ENCODE peak calls at places on chromosomes 16 and 17, in six cellular contexts. One of them, this sample, is unnamed.

GRCh38 chr17:37700881-37701280 is 44.0 kb downstream of the HNF1B start:
- DNase-seq in trophoblast cell: no peak
- DNase-seq in H1: no peak
- DNase-seq in IMR-90: peak; percentile 36
- DNase-seq in mesendoderm: no peak
- DNase-seq in H9: no peak
- DNase-seq in this sample: no peak

GRCh38 chr16:59848314-59848713 is 1114.2 kb upstream of the GOT2 start:
- DNase-seq in trophoblast cell: no peak
- DNase-seq in H1: no peak
- DNase-seq in IMR-90: no peak
- DNase-seq in mesendoderm: no peak
- DNase-seq in H9: no peak
- DNase-seq in this sample: no peak

GRCh38 chr16:58020628-58021521 is 4.7 kb upstream of the MMP15 start:
- DNase-seq in trophoblast cell: peak; percentile 65
- DNase-seq in H1: no peak
- DNase-seq in IMR-90: peak; percentile 43
- DNase-seq in mesendoderm: peak; percentile 58
- DNase-seq in H9: no peak
- DNase-seq in this sample: no peak

GRCh38 chr17:27462149-27462548 is 5.9 kb downstream of the KSR1 start:
- DNase-seq in trophoblast cell: no peak
- DNase-seq in H1: no peak
- DNase-seq in IMR-90: no peak
- DNase-seq in mesendoderm: no peak
- DNase-seq in H9: no peak
- DNase-seq in this sample: no peak

GRCh38 chr16:8708546-8708945 is 34.1 kb downstream of the ABAT start:
- DNase-seq in trophoblast cell: no peak
- DNase-seq in H1: no peak
- DNase-seq in IMR-90: no peak
- DNase-seq in mesendoderm: no peak
- DNase-seq in H9: no peak
- DNase-seq in this sample: no peak

GRCh38 chr17:82385559-82386255 is 14.1 kb downstream of the UTS2R start:
- DNase-seq in trophoblast cell: no peak
- DNase-seq in H1: no peak
- DNase-seq in IMR-90: no peak
- DNase-seq in mesendoderm: no peak
- DNase-seq in H9: no peak
- DNase-seq in this sample: no peak

GRCh38 chr16:11560701-11561439 is 25.8 kb downstream of the LITAF start:
- DNase-seq in trophoblast cell: peak; percentile 48
- DNase-seq in H1: no peak
- DNase-seq in IMR-90: no peak
- DNase-seq in mesendoderm: peak; percentile 41
- DNase-seq in H9: no peak
- DNase-seq in this sample: no peak

GRCh38 chr16:15482068-15482747 is 47.8 kb downstream of the BMERB1 start:
- DNase-seq in trophoblast cell: peak; percentile 72
- DNase-seq in H1: peak; percentile 75
- DNase-seq in IMR-90: peak; percentile 99
- DNase-seq in mesendoderm: peak; percentile 97
- DNase-seq in H9: peak; percentile 90
- DNase-seq in this sample: no peak

GRCh38 chr17:4480929-4481898 is 17.5 kb upstream of the SPNS2 start:
- DNase-seq in trophoblast cell: no peak
- DNase-seq in H1: no peak
- DNase-seq in IMR-90: no peak
- DNase-seq in mesendoderm: no peak
- DNase-seq in H9: no peak
- DNase-seq in this sample: no peak

GRCh38 chr16:86885139-86885538 is 306.8 kb downstream of the FOXL1 start:
- DNase-seq in trophoblast cell: no peak
- DNase-seq in H1: no peak
- DNase-seq in IMR-90: no peak
- DNase-seq in mesendoderm: no peak
- DNase-seq in H9: no peak
- DNase-seq in this sample: no peak

GRCh38 chr16:64687796-64688195 is 434.1 kb downstream of the CDH11 start:
- DNase-seq in trophoblast cell: peak; percentile 4
- DNase-seq in H1: no peak
- DNase-seq in IMR-90: no peak
- DNase-seq in mesendoderm: no peak
- DNase-seq in H9: no peak
- DNase-seq in this sample: no peak

GRCh38 chr16:81784042-81784785 is 5.1 kb downstream of the PLCG2 start:
- DNase-seq in trophoblast cell: no peak
- DNase-seq in H1: no peak
- DNase-seq in IMR-90: no peak
- DNase-seq in mesendoderm: peak; percentile 55
- DNase-seq in H9: no peak
- DNase-seq in this sample: no peak

GRCh38 chr16:15440852-15441251 is 6.5 kb downstream of the BMERB1 start:
- DNase-seq in trophoblast cell: no peak
- DNase-seq in H1: no peak
- DNase-seq in IMR-90: peak; percentile 79
- DNase-seq in mesendoderm: no peak
- DNase-seq in H9: no peak
- DNase-seq in this sample: no peak

GRCh38 chr17:66548659-66549311 is 246.4 kb downstream of the PRKCA start:
- DNase-seq in trophoblast cell: no peak
- DNase-seq in H1: no peak
- DNase-seq in IMR-90: no peak
- DNase-seq in mesendoderm: peak; percentile 54
- DNase-seq in H9: no peak
- DNase-seq in this sample: no peak

GRCh38 chr17:64572682-64573154 is 65.9 kb downstream of the CEP95 start:
- DNase-seq in trophoblast cell: peak; percentile 43
- DNase-seq in H1: no peak
- DNase-seq in IMR-90: peak; percentile 61
- DNase-seq in mesendoderm: peak; percentile 56
- DNase-seq in H9: no peak
- DNase-seq in this sample: no peak

DNA sequence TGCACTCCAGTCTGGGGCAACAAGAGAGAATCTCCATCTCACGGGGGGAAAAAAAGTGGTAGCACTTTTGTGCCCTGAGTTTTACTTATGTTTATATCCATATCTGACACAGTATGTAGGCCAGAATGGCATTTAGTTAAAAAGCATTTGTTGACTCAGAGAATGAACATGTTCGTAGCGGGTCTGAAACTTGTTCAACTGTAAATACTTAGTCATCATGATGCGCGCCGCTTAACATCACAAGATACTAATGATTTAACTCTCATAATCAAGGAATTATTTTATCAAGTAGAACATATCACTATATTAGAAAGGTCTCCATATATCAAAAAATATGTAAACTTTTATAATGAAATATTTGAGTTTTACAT is 55.3 kb upstream of the ITGA2B start:
- DNase-seq in trophoblast cell: peak; percentile 48
- DNase-seq in H1: no peak
- DNase-seq in IMR-90: peak; percentile 97
- DNase-seq in mesendoderm: no peak
- DNase-seq in H9: no peak
- DNase-seq in this sample: no peak
- H3K4me2 ChIP-seq in trophoblast cell: no peak overlapping the region
- H3K4me2 ChIP-seq in H1: no peak overlapping the region
- H3K4me2 ChIP-seq in IMR-90: peak overlapping the region; percentile 71
- H3K4me2 ChIP-seq in mesendoderm: no peak overlapping the region
- H3K4me2 ChIP-seq in H9: no peak overlapping the region
- H3K4me2 ChIP-seq in this sample: no peak overlapping the region

GRCh38 chr17:50731575-50732460 is 12.4 kb downstream of the LUC7L3 start:
- DNase-seq in trophoblast cell: no peak
- DNase-seq in H1: no peak
- DNase-seq in IMR-90: no peak
- DNase-seq in mesendoderm: no peak
- DNase-seq in H9: no peak
- DNase-seq in this sample: no peak
- H3K27ac ChIP-seq in trophoblast cell: no peak overlapping the region
- H3K27ac ChIP-seq in H1: no peak overlapping the region
- H3K27ac ChIP-seq in IMR-90: no peak overlapping the region
- H3K27ac ChIP-seq in mesendoderm: no peak overlapping the region
- H3K27ac ChIP-seq in H9: no peak overlapping the region
- H3K27ac ChIP-seq in this sample: no peak overlapping the region

DNA sequence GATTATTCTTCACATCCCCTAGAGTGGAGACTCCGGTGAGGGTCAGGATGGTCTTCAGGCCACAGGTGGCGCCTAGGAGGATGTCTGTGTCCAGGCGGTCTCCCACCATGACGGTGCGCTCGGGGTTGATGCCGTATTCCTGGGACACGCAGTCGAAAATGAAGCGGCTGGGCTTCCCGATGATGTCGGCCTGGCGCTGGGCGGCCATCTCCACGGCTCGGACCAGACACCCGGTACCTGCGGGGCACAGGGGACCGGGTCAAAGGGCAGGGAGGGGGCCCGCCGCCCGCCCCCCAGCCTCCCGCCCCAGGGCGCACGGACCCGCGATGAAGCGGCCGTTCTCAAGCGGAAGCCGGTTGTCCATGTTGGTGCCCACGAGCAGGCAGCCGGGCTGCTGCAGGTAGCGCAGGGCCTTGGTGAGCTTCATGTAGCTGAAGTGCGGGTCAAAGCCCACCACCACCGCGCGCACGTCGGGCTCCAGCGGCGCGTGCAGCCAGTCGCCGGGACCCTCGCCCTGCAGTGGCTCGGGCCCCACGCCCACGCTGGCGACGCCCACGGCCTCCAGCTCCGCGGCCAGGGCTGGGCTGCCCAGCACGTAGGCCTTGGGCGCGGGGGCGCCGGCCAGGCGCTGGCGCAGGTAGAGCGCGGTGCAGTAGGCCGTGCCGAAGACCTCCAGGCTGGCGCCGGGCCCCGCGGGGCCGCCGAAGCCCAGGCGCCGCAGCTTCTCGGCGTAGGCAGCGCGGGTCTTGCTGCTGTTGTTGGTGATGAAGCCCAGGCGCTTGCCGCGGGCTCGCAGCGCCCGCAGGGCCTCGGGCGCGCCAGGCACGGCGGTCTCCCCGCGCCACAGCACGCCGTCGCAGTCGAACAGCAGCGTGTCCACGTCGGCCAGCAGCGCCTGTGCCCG is 571 bp downstream of the PGP start:
- DNase-seq in trophoblast cell: no peak
- DNase-seq in H1: no peak
- DNase-seq in IMR-90: no peak
- DNase-seq in mesendoderm: peak; percentile 47
- DNase-seq in H9: no peak
- DNase-seq in this sample: no peak
- H2BK120ac ChIP-seq in trophoblast cell: peak overlapping the region; percentile 86
- H2BK120ac ChIP-seq in H1: no peak overlapping the region
- H2BK120ac ChIP-seq in IMR-90: no peak overlapping the region
- H2BK120ac ChIP-seq in mesendoderm: no peak overlapping the region
- H2BK120ac ChIP-seq in H9: no peak overlapping the region
- H2BK120ac ChIP-seq in this sample: no peak overlapping the region

DNA sequence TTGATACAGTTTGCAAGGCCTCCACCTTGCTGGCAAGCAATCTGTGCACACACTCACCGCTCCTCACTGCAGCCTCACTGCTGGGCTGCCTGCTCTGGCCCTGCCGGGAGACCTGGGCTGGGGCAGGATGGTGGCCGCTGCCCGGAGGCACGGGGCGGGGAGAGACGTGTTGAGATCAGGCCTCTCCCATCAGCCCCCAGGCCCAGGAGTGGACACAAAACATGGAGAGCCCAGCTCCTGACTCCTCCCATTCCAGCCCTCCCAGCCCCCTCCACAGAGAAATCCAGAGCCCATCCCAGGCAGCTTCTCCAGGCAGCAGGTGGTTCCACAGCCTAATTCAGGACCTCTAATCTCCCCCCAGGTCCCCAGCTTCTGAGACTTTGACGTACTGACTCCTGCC is 23.1 kb upstream of the RPL38 start:
- DNase-seq in trophoblast cell: no peak
- DNase-seq in H1: no peak
- DNase-seq in IMR-90: no peak
- DNase-seq in mesendoderm: no peak
- DNase-seq in H9: peak; percentile 50
- DNase-seq in this sample: no peak
- H3K4me2 ChIP-seq in trophoblast cell: no peak overlapping the region
- H3K4me2 ChIP-seq in H1: no peak overlapping the region
- H3K4me2 ChIP-seq in IMR-90: no peak overlapping the region
- H3K4me2 ChIP-seq in mesendoderm: no peak overlapping the region
- H3K4me2 ChIP-seq in H9: no peak overlapping the region
- H3K4me2 ChIP-seq in this sample: no peak overlapping the region

DNA sequence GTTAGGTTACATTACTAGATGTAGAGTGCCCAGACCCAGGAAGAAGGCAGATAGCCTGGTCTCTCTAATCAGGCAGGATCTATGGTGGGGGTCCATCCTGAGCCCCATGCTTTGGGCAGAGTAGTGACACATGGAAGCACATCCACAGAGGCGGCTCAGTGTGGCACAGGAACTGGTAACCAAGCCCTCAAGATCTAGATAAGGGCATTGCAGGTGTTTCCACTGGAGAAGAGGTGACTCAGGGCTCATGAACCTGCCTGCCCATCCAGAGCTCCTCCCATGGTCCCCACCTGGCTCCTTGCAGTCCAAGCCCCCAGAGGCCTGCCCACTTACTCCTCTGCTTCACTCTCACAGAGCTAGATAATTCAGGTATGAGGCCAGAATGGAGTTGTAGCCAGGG is 62.0 kb upstream of the TMEM132E start:
- DNase-seq in trophoblast cell: no peak
- DNase-seq in H1: no peak
- DNase-seq in IMR-90: no peak
- DNase-seq in mesendoderm: no peak
- DNase-seq in H9: no peak
- DNase-seq in this sample: no peak
- H3K27ac ChIP-seq in trophoblast cell: no peak overlapping the region
- H3K27ac ChIP-seq in H1: no peak overlapping the region
- H3K27ac ChIP-seq in IMR-90: no peak overlapping the region
- H3K27ac ChIP-seq in mesendoderm: no peak overlapping the region
- H3K27ac ChIP-seq in H9: no peak overlapping the region
- H3K27ac ChIP-seq in this sample: no peak overlapping the region

DNA sequence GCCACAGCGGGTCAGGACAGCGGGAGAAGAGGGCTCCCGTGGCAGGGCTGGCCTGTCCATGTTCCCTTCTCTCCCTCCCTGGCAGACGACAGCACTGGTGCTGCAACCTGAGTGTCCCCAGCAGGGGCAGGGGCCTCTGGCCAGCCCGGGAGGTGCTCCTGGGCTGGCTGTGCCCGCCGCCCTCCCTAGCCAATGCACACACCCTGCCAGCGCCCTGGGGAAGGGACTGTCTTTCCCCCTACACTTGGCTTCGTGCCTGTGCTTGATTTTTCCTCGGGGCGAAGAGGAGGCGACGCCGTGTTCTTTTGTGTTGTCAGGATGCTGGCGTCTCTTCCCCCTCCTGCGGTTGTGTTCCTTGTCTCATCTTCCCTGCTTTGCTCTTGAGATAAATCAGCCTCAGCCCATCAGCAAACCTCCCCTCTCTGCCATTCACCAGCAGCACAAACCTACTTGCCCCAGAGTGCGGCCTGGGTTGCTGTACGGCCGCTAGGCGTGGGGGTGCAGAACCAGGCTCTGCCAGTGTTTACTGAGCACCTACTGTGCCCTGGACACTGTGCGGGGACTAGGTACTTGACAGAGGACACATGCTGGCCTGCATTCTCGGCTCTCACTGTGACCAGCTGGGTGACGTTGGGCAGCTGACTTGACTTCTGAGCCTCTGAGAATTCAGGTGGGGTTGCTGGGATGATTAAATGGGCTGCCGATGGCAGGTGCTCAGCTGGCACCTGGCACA is 237.3 kb upstream of the CIBAR2 start:
- DNase-seq in trophoblast cell: no peak
- DNase-seq in H1: no peak
- DNase-seq in IMR-90: no peak
- DNase-seq in mesendoderm: no peak
- DNase-seq in H9: no peak
- DNase-seq in this sample: no peak
- H2BK120ac ChIP-seq in trophoblast cell: peak overlapping the region; percentile 24
- H2BK120ac ChIP-seq in H1: no peak overlapping the region
- H2BK120ac ChIP-seq in IMR-90: no peak overlapping the region
- H2BK120ac ChIP-seq in mesendoderm: no peak overlapping the region
- H2BK120ac ChIP-seq in H9: no peak overlapping the region
- H2BK120ac ChIP-seq in this sample: peak overlapping the region; percentile 44